ENCODE peak calls at places on chromosomes 16 and 17, in six cellular contexts. One of them, this sample, is unnamed.
A peak's percentile ranks its signal among the peaks of the same experiment; 100 is the strongest.

GRCh38 chr16:74896389-74897370 is 88.2 kb downstream of the WDR59 start:
- DNase-seq in testis: no peak
- DNase-seq in esophagus squamous epithelium: no peak
- DNase-seq in Peyer's patch: no peak
- DNase-seq in A549: peak; percentile 60
- DNase-seq in thyroid gland: no peak
- DNase-seq in this sample: no peak

GRCh38 chr17:28573966-28574480 is 2.7 kb downstream of the ALDOC start:
- DNase-seq in thyroid gland: no peak
- DNase-seq in Peyer's patch: no peak
- DNase-seq in A549: no peak
- DNase-seq in testis: no peak
- DNase-seq in esophagus squamous epithelium: no peak
- DNase-seq in this sample: no peak

GRCh38 chr16:12522334-12522733 is 281.4 kb downstream of the CPPED1 start:
- DNase-seq in esophagus squamous epithelium: no peak
- DNase-seq in Peyer's patch: no peak
- DNase-seq in thyroid gland: no peak
- DNase-seq in testis: no peak
- DNase-seq in A549: no peak
- DNase-seq in this sample: no peak

GRCh38 chr16:2159052-2159838 is 3.7 kb downstream of the TRAF7 start:
- DNase-seq in esophagus squamous epithelium: no peak
- DNase-seq in A549: no peak
- DNase-seq in testis: peak; percentile 52
- DNase-seq in Peyer's patch: no peak
- DNase-seq in thyroid gland: no peak
- DNase-seq in this sample: peak; percentile 64

GRCh38 chr16:88938933-88939813 is 37.8 kb downstream of the CBFA2T3 start:
- DNase-seq in A549: no peak
- DNase-seq in testis: no peak
- DNase-seq in thyroid gland: peak; percentile 15
- DNase-seq in Peyer's patch: no peak
- DNase-seq in esophagus squamous epithelium: no peak
- DNase-seq in this sample: no peak

GRCh38 chr16:66020642-66021041 is 345.8 kb upstream of the CDH5 start:
- DNase-seq in esophagus squamous epithelium: no peak
- DNase-seq in Peyer's patch: no peak
- DNase-seq in thyroid gland: no peak
- DNase-seq in A549: peak; percentile 4
- DNase-seq in testis: no peak
- DNase-seq in this sample: no peak

GRCh38 chr16:84096447-84097005 is 20.2 kb downstream of the MBTPS1 start:
- DNase-seq in Peyer's patch: no peak
- DNase-seq in esophagus squamous epithelium: no peak
- DNase-seq in thyroid gland: peak; percentile 27
- DNase-seq in testis: no peak
- DNase-seq in A549: no peak
- DNase-seq in this sample: no peak

GRCh38 chr16:48334325-48334724 is 50.9 kb downstream of the SIAH1 start:
- DNase-seq in esophagus squamous epithelium: no peak
- DNase-seq in testis: no peak
- DNase-seq in A549: no peak
- DNase-seq in thyroid gland: no peak
- DNase-seq in Peyer's patch: no peak
- DNase-seq in this sample: no peak

GRCh38 chr17:3039748-3040147 is 23.7 kb downstream of the OR1D5 start:
- DNase-seq in esophagus squamous epithelium: no peak
- DNase-seq in Peyer's patch: no peak
- DNase-seq in A549: no peak
- DNase-seq in testis: no peak
- DNase-seq in thyroid gland: no peak
- DNase-seq in this sample: no peak

GRCh38 chr17:44219126-44219635 is 294 bp downstream of the UBTF start:
- DNase-seq in thyroid gland: peak; percentile 74
- DNase-seq in testis: peak; percentile 56
- DNase-seq in esophagus squamous epithelium: no peak
- DNase-seq in A549: peak; percentile 74
- DNase-seq in Peyer's patch: peak; percentile 53
- DNase-seq in this sample: no peak

GRCh38 chr16:57564571-57565270 is 22.3 kb downstream of the ADGRG5 start:
- DNase-seq in esophagus squamous epithelium: no peak
- DNase-seq in testis: no peak
- DNase-seq in thyroid gland: no peak
- DNase-seq in Peyer's patch: no peak
- DNase-seq in A549: no peak
- DNase-seq in this sample: no peak

GRCh38 chr16:19008770-19009169 is 25.0 kb downstream of the TMC7 start:
- DNase-seq in thyroid gland: no peak
- DNase-seq in esophagus squamous epithelium: no peak
- DNase-seq in testis: no peak
- DNase-seq in A549: no peak
- DNase-seq in Peyer's patch: no peak
- DNase-seq in this sample: no peak

GRCh38 chr17:60676758-60677307 is 818 bp upstream of the BCAS3 start:
- DNase-seq in A549: no peak
- DNase-seq in Peyer's patch: no peak
- DNase-seq in testis: no peak
- DNase-seq in thyroid gland: no peak
- DNase-seq in esophagus squamous epithelium: no peak
- DNase-seq in this sample: no peak
- TF ChIP-seq POLR2A in A549: peak; percentile 11
- TF ChIP-seq POLR2A in Peyer's patch: peak; percentile 72
- TF ChIP-seq POLR2A in testis: no peak
- TF ChIP-seq POLR2A in thyroid gland: no peak
- TF ChIP-seq POLR2A in esophagus squamous epithelium: no peak
- TF ChIP-seq POLR2A in this sample: peak; percentile 49

DNA sequence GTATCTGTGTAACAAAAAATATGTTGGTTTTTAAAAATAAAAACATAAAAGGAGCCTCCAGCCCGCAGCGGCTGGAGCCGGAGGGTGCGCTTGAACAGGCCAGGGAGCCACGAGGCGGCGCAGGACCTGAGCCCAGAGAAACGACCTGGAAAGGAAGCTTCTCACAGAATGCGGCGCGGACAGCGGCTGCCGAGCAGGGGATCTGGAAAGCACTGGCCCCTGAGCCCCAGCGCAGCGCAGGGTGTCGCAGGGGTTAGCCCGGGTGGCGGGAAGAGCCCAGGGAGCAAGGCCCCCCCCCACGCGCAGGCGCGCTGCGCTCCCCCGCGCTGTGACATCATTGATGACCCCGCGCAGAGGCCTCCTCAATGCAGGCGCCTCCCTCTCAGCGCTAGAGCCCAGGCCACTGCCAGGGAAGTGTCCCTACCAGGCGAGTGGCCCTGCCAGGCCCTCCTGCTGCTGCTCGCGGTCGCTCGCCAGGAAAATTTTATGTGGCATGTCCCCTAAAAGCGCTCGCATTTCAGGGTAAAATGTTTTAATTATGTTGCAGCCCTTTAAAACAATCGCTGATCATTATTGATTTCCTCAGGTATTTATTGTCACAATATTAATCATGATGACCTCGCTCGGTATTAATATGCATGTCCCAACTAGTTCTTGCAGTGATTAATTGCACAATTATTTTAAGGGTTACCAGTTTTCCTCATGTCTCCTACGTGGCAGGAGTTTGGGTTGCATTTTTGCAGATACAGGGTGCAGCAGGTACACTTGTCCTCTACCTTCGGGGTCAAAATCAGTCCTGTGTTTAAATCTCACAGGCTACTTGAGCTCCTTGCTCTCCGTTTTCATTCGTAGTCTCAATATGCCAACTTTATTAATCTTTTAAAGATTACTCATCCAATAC is 134.2 kb downstream of the USP22 start:
- DNase-seq in thyroid gland: peak; percentile 93
- DNase-seq in testis: peak; percentile 92
- DNase-seq in Peyer's patch: peak; percentile 74
- DNase-seq in A549: peak; percentile 92
- DNase-seq in esophagus squamous epithelium: peak; percentile 24
- DNase-seq in this sample: peak; percentile 78
- TF ChIP-seq CTCF in thyroid gland: peak; percentile 58
- TF ChIP-seq CTCF in testis: no peak
- TF ChIP-seq CTCF in Peyer's patch: peak; percentile 40
- TF ChIP-seq CTCF in A549: peak; percentile 55
- TF ChIP-seq CTCF in esophagus squamous epithelium: peak; percentile 57
- TF ChIP-seq CTCF in this sample: peak; percentile 72

GRCh38 chr17:7222093-7222971 is 2.6 kb downstream of the ACADVL start:
- DNase-seq in testis: no peak
- DNase-seq in thyroid gland: no peak
- DNase-seq in esophagus squamous epithelium: no peak
- DNase-seq in A549: no peak
- DNase-seq in Peyer's patch: no peak
- DNase-seq in this sample: no peak
- TF ChIP-seq POLR2A in testis: no peak
- TF ChIP-seq POLR2A in thyroid gland: peak; percentile 9
- TF ChIP-seq POLR2A in esophagus squamous epithelium: no peak
- TF ChIP-seq POLR2A in A549: peak; percentile 4
- TF ChIP-seq POLR2A in Peyer's patch: no peak
- TF ChIP-seq POLR2A in this sample: no peak

GRCh38 chr17:50613596-50613995 is 21.1 kb upstream of the ABCC3 start:
- DNase-seq in testis: no peak
- DNase-seq in thyroid gland: no peak
- DNase-seq in esophagus squamous epithelium: no peak
- DNase-seq in Peyer's patch: no peak
- DNase-seq in A549: no peak
- DNase-seq in this sample: no peak
- TF ChIP-seq CTCF in testis: no peak
- TF ChIP-seq CTCF in thyroid gland: peak; percentile 7
- TF ChIP-seq CTCF in esophagus squamous epithelium: no peak
- TF ChIP-seq CTCF in Peyer's patch: no peak
- TF ChIP-seq CTCF in A549: no peak
- TF ChIP-seq CTCF in this sample: peak; percentile 16

DNA sequence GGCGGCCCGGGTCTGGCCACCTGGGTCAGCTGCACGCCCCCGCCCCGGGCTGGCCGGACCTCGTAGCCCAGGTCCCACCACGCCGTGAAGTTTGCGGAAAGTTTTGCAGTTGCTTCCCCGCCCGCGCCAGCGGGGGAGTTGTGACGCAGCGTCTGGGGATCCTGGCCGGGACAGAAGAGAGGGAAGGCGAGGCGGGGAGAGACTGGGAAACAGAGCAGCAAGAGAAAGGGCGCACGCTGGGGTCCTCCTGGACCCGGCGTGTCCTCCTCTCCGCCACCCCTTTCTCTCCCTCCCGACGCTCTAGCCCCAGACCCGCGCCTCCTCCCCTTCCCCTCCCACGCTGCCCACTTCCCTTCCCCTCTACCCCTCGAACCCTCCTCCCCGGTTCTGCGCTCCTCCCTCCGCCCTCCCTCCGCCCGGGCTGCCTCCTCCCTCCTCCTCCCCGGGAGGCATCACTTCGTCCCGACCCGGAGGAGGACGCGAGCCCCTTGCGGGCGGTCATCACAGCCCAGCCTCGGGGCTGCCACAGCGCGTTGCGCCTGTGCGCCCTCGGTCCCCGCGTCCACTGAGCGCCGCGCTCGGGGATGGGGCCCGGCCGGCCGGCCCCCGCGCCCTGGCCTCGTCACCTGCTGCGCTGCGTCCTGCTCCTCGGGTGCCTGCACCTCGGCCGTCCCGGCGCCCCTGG is at the start of gene MRC2:
- DNase-seq in esophagus squamous epithelium: no peak
- DNase-seq in testis: peak; percentile 73
- DNase-seq in A549: peak; percentile 86
- DNase-seq in Peyer's patch: no peak
- DNase-seq in thyroid gland: peak; percentile 19
- DNase-seq in this sample: peak; percentile 47
- TF ChIP-seq POLR2A in esophagus squamous epithelium: no peak
- TF ChIP-seq POLR2A in testis: no peak
- TF ChIP-seq POLR2A in A549: peak; percentile 79
- TF ChIP-seq POLR2A in Peyer's patch: no peak
- TF ChIP-seq POLR2A in thyroid gland: no peak
- TF ChIP-seq POLR2A in this sample: peak; percentile 16

This sample was measured in tibial nerve.